ENCODE peak calls at places on chromosome 1, in eight cellular contexts. One of them, this sample, is unnamed.
A peak's percentile ranks its signal among the peaks of the same experiment; 100 is the strongest.

GRCh38 chr1:116486424-116486823 is 84.4 kb downstream of the CD58 start:
- DNase-seq in H7: no peak
- DNase-seq in stimulated activated CD8-positive, alpha-beta memory T cell treated with anti-CD3 and anti-CD28 coated beads, Interleukin-2, amount 100 ng/mL, for 48 hours: no peak
- DNase-seq in NCI-H1417: no peak
- DNase-seq in A549: no peak
- DNase-seq in stimulated activated CD4-positive, alpha-beta T cell treated with anti-CD3 and anti-CD28 coated beads, Interleukin-4, amount 100 ng/mL, for 4 hours: no peak
- DNase-seq in RWPE1: peak; percentile 34
- DNase-seq in lower lobe of right lung: no peak
- DNase-seq in this sample: peak; percentile 78

GRCh38 chr1:151251656-151252470 is 2.7 kb upstream of the PSMD4 start:
- DNase-seq in H7: peak; percentile 78
- DNase-seq in stimulated activated CD8-positive, alpha-beta memory T cell treated with anti-CD3 and anti-CD28 coated beads, Interleukin-2, amount 100 ng/mL, for 48 hours: peak; percentile 17
- DNase-seq in NCI-H1417: peak; percentile 15
- DNase-seq in A549: peak; percentile 89
- DNase-seq in stimulated activated CD4-positive, alpha-beta T cell treated with anti-CD3 and anti-CD28 coated beads, Interleukin-4, amount 100 ng/mL, for 4 hours: peak; percentile 63
- DNase-seq in RWPE1: peak; percentile 81
- DNase-seq in lower lobe of right lung: peak; percentile 73
- DNase-seq in this sample: peak; percentile 71

GRCh38 chr1:213776974-213777373 is 210.8 kb upstream of the PROX1 start:
- DNase-seq in H7: no peak
- DNase-seq in stimulated activated CD8-positive, alpha-beta memory T cell treated with anti-CD3 and anti-CD28 coated beads, Interleukin-2, amount 100 ng/mL, for 48 hours: no peak
- DNase-seq in NCI-H1417: no peak
- DNase-seq in A549: no peak
- DNase-seq in stimulated activated CD4-positive, alpha-beta T cell treated with anti-CD3 and anti-CD28 coated beads, Interleukin-4, amount 100 ng/mL, for 4 hours: no peak
- DNase-seq in RWPE1: no peak
- DNase-seq in lower lobe of right lung: no peak
- DNase-seq in this sample: no peak

GRCh38 chr1:204493882-204494280 is 724 bp downstream of the PIK3C2B start:
- DNase-seq in H7: peak; percentile 73
- DNase-seq in stimulated activated CD8-positive, alpha-beta memory T cell treated with anti-CD3 and anti-CD28 coated beads, Interleukin-2, amount 100 ng/mL, for 48 hours: peak; percentile 25
- DNase-seq in NCI-H1417: peak; percentile 97
- DNase-seq in A549: peak; percentile 45
- DNase-seq in stimulated activated CD4-positive, alpha-beta T cell treated with anti-CD3 and anti-CD28 coated beads, Interleukin-4, amount 100 ng/mL, for 4 hours: peak; percentile 31
- DNase-seq in RWPE1: peak; percentile 72
- DNase-seq in lower lobe of right lung: peak; percentile 88
- DNase-seq in this sample: no peak

GRCh38 chr1:43009274-43009673 is 50.6 kb upstream of the SLC2A1 start:
- DNase-seq in H7: no peak
- DNase-seq in stimulated activated CD8-positive, alpha-beta memory T cell treated with anti-CD3 and anti-CD28 coated beads, Interleukin-2, amount 100 ng/mL, for 48 hours: no peak
- DNase-seq in NCI-H1417: no peak
- DNase-seq in A549: no peak
- DNase-seq in stimulated activated CD4-positive, alpha-beta T cell treated with anti-CD3 and anti-CD28 coated beads, Interleukin-4, amount 100 ng/mL, for 4 hours: no peak
- DNase-seq in RWPE1: no peak
- DNase-seq in lower lobe of right lung: no peak
- DNase-seq in this sample: no peak

GRCh38 chr1:162370721-162371120 is 5.9 kb downstream of the SPATA46 start:
- DNase-seq in H7: no peak
- DNase-seq in stimulated activated CD8-positive, alpha-beta memory T cell treated with anti-CD3 and anti-CD28 coated beads, Interleukin-2, amount 100 ng/mL, for 48 hours: no peak
- DNase-seq in NCI-H1417: no peak
- DNase-seq in A549: no peak
- DNase-seq in stimulated activated CD4-positive, alpha-beta T cell treated with anti-CD3 and anti-CD28 coated beads, Interleukin-4, amount 100 ng/mL, for 4 hours: no peak
- DNase-seq in RWPE1: no peak
- DNase-seq in lower lobe of right lung: no peak
- DNase-seq in this sample: no peak

GRCh38 chr1:24236170-24237045 is 49.3 kb upstream of the IFNLR1 start:
- DNase-seq in H7: peak; percentile 61
- DNase-seq in stimulated activated CD8-positive, alpha-beta memory T cell treated with anti-CD3 and anti-CD28 coated beads, Interleukin-2, amount 100 ng/mL, for 48 hours: peak; percentile 35
- DNase-seq in NCI-H1417: no peak
- DNase-seq in A549: peak; percentile 27
- DNase-seq in stimulated activated CD4-positive, alpha-beta T cell treated with anti-CD3 and anti-CD28 coated beads, Interleukin-4, amount 100 ng/mL, for 4 hours: no peak
- DNase-seq in RWPE1: peak; percentile 86
- DNase-seq in lower lobe of right lung: no peak
- DNase-seq in this sample: peak; percentile 41

GRCh38 chr1:220045356-220046051 is 801 bp downstream of the EPRS1 start:
- DNase-seq in H7: peak; percentile 15
- DNase-seq in stimulated activated CD8-positive, alpha-beta memory T cell treated with anti-CD3 and anti-CD28 coated beads, Interleukin-2, amount 100 ng/mL, for 48 hours: peak; percentile 4
- DNase-seq in NCI-H1417: peak; percentile 35
- DNase-seq in A549: peak; percentile 27
- DNase-seq in stimulated activated CD4-positive, alpha-beta T cell treated with anti-CD3 and anti-CD28 coated beads, Interleukin-4, amount 100 ng/mL, for 4 hours: no peak
- DNase-seq in RWPE1: peak; percentile 46
- DNase-seq in lower lobe of right lung: no peak
- DNase-seq in this sample: no peak

GRCh38 chr1:239386453-239387303 is at the start of gene CHRM3:
- DNase-seq in H7: peak; percentile 82
- DNase-seq in stimulated activated CD8-positive, alpha-beta memory T cell treated with anti-CD3 and anti-CD28 coated beads, Interleukin-2, amount 100 ng/mL, for 48 hours: no peak
- DNase-seq in NCI-H1417: peak; percentile 85
- DNase-seq in A549: peak; percentile 57
- DNase-seq in stimulated activated CD4-positive, alpha-beta T cell treated with anti-CD3 and anti-CD28 coated beads, Interleukin-4, amount 100 ng/mL, for 4 hours: no peak
- DNase-seq in RWPE1: peak; percentile 59
- DNase-seq in lower lobe of right lung: peak; percentile 79
- DNase-seq in this sample: peak; percentile 87

GRCh38 chr1:210709694-210710093 is 381.0 kb downstream of the HHAT start:
- DNase-seq in H7: no peak
- DNase-seq in stimulated activated CD8-positive, alpha-beta memory T cell treated with anti-CD3 and anti-CD28 coated beads, Interleukin-2, amount 100 ng/mL, for 48 hours: no peak
- DNase-seq in NCI-H1417: no peak
- DNase-seq in A549: no peak
- DNase-seq in stimulated activated CD4-positive, alpha-beta T cell treated with anti-CD3 and anti-CD28 coated beads, Interleukin-4, amount 100 ng/mL, for 4 hours: no peak
- DNase-seq in RWPE1: no peak
- DNase-seq in lower lobe of right lung: no peak
- DNase-seq in this sample: peak; percentile 24

GRCh38 chr1:6445062-6445763 is 20.6 kb downstream of the ESPN start:
- DNase-seq in H7: peak; percentile 76
- DNase-seq in stimulated activated CD8-positive, alpha-beta memory T cell treated with anti-CD3 and anti-CD28 coated beads, Interleukin-2, amount 100 ng/mL, for 48 hours: no peak
- DNase-seq in NCI-H1417: no peak
- DNase-seq in A549: peak; percentile 60
- DNase-seq in stimulated activated CD4-positive, alpha-beta T cell treated with anti-CD3 and anti-CD28 coated beads, Interleukin-4, amount 100 ng/mL, for 4 hours: no peak
- DNase-seq in RWPE1: no peak
- DNase-seq in lower lobe of right lung: no peak
- DNase-seq in this sample: peak; percentile 11

GRCh38 chr1:212237651-212238050 is 47.6 kb upstream of the PPP2R5A start:
- DNase-seq in H7: no peak
- DNase-seq in stimulated activated CD8-positive, alpha-beta memory T cell treated with anti-CD3 and anti-CD28 coated beads, Interleukin-2, amount 100 ng/mL, for 48 hours: no peak
- DNase-seq in NCI-H1417: no peak
- DNase-seq in A549: peak; percentile 22
- DNase-seq in stimulated activated CD4-positive, alpha-beta T cell treated with anti-CD3 and anti-CD28 coated beads, Interleukin-4, amount 100 ng/mL, for 4 hours: no peak
- DNase-seq in RWPE1: peak; percentile 41
- DNase-seq in lower lobe of right lung: no peak
- DNase-seq in this sample: no peak

GRCh38 chr1:27557596-27558340 is 46.2 kb downstream of the AHDC1 start:
- DNase-seq in H7: peak; percentile 83
- DNase-seq in stimulated activated CD8-positive, alpha-beta memory T cell treated with anti-CD3 and anti-CD28 coated beads, Interleukin-2, amount 100 ng/mL, for 48 hours: no peak
- DNase-seq in NCI-H1417: no peak
- DNase-seq in A549: peak; percentile 65
- DNase-seq in stimulated activated CD4-positive, alpha-beta T cell treated with anti-CD3 and anti-CD28 coated beads, Interleukin-4, amount 100 ng/mL, for 4 hours: no peak
- DNase-seq in RWPE1: peak; percentile 97
- DNase-seq in lower lobe of right lung: no peak
- DNase-seq in this sample: no peak

GRCh38 chr1:203930343-203930742 is 68.9 kb downstream of the SNRPE start:
- DNase-seq in H7: no peak
- DNase-seq in stimulated activated CD8-positive, alpha-beta memory T cell treated with anti-CD3 and anti-CD28 coated beads, Interleukin-2, amount 100 ng/mL, for 48 hours: no peak
- DNase-seq in NCI-H1417: no peak
- DNase-seq in A549: no peak
- DNase-seq in stimulated activated CD4-positive, alpha-beta T cell treated with anti-CD3 and anti-CD28 coated beads, Interleukin-4, amount 100 ng/mL, for 4 hours: no peak
- DNase-seq in RWPE1: no peak
- DNase-seq in lower lobe of right lung: no peak
- DNase-seq in this sample: no peak

This sample was measured in HFFc6.